ENCODE peak calls at places on chromosomes 5 and 9, in four cellular contexts. B is H9, N is H1, M is trophoblast cell. X is an unnamed sample.

GRCh38 chr5:40799248-40799647 is 1.1 kb upstream of the PRKAA1 start:
- DNase-seq in B (no peak), N (no peak), M (no peak), X (no peak)

GRCh38 chr5:180067986-180068385 is 3.6 kb downstream of the RNF130 start:
- DNase-seq in B (no peak), N (no peak), M (no peak), X (no peak)

GRCh38 chr5:86679529-86679928 is 61.8 kb downstream of the COX7C start:
- DNase-seq in B (no peak), N (no peak), M (no peak), X (peak)

GRCh38 chr9:82410306-82410705 is 421.7 kb downstream of the SPATA31D1 start:
- DNase-seq in B (no peak), N (no peak), M (peak), X (no peak)

GRCh38 chr9:5499889-5500398 is 10.4 kb upstream of the PDCD1LG2 start:
- DNase-seq in B (no peak), N (no peak), M (no peak), X (no peak)

GRCh38 chr5:88452820-88453219 is 184.2 kb upstream of the TMEM161B start:
- DNase-seq in B (no peak), N (no peak), M (no peak), X (no peak)

GRCh38 chr5:14745753-14746152 is 81.2 kb downstream of the OTULIN start:
- DNase-seq in B (no peak), N (no peak), M (no peak), X (no peak)

GRCh38 chr5:54882101-54882500 is 103.3 kb downstream of the ESM1 start:
- DNase-seq in B (no peak), N (no peak), M (no peak), X (no peak)

GRCh38 chr9:122202099-122202498 is 26.7 kb downstream of the LHX6 start:
- DNase-seq in B (no peak), N (no peak), M (no peak), X (no peak)

GRCh38 chr9:108078823-108079222 is 589.3 kb upstream of the KLF4 start:
- DNase-seq in B (no peak), N (no peak), M (no peak), X (no peak)

GRCh38 chr9:121735065-121735791 is 83.8 kb downstream of the DAB2IP start:
- DNase-seq in B (peak), N (peak), M (peak), X (no peak)

GRCh38 chr9:89810434-89810833 is 205.6 kb downstream of the GADD45G start:
- DNase-seq in B (no peak), N (no peak), M (no peak), X (no peak)

GRCh38 chr5:96741911-96742310 is 65.8 kb downstream of the ERAP1 start:
- DNase-seq in B (no peak), N (no peak), M (no peak), X (no peak)

GRCh38 chr9:2810424-2811075 is 33.3 kb downstream of the PUM3 start:
- DNase-seq in B (no peak), N (no peak), M (no peak), X (no peak)

GRCh38 chr5:69295088-69295754 is 37.4 kb downstream of the CCDC125 start:
- DNase-seq in B (no peak), N (no peak), M (peak), X (no peak)

GRCh38 chr5:71680510-71680909 is 38.6 kb upstream of the CARTPT start:
- DNase-seq in B (no peak), N (no peak), M (no peak), X (no peak)

GRCh38 chr5:133930061-133930823 is 38.2 kb downstream of the C5orf15 start:
- DNase-seq in B (no peak), N (no peak), M (no peak), X (no peak)

GRCh38 chr9:108779506-108779905 is 76.3 kb downstream of the ACTL7B start:
- DNase-seq in B (no peak), N (no peak), M (no peak), X (no peak)

GRCh38 chr9:108663381-108663876 is 192.4 kb downstream of the ACTL7B start:
- DNase-seq in B (no peak), N (no peak), M (no peak), X (no peak)

GRCh38 chr9:38067892-38068615 is 973 bp downstream of the SHB start:
- DNase-seq in B (no peak), N (no peak), M (no peak), X (no peak)

GRCh38 chr9:134822541-134822940 is 58.1 kb upstream of the FCN2 start:
- DNase-seq in B (no peak), N (no peak), M (no peak), X (no peak)

GRCh38 chr5:150989695-150990094 is 30.7 kb upstream of the GPX3 start:
- DNase-seq in B (peak), N (peak), M (no peak), X (no peak)

GRCh38 chr9:96137666-96138429 is 164.1 kb downstream of the HSD17B3 start:
- DNase-seq in B (no peak), N (no peak), M (no peak), X (no peak)

GRCh38 chr9:137147091-137147792 is 8.3 kb downstream of the GRIN1 start:
- DNase-seq in B (no peak), N (no peak), M (no peak), X (no peak)

GRCh38 chr5:122101636-122102285 is 23.7 kb upstream of the LOX start:
- DNase-seq in B (no peak), N (no peak), M (no peak), X (no peak)

GRCh38 chr5:107088907-107089306 is 581.8 kb downstream of the EFNA5 start:
- DNase-seq in B (no peak), N (no peak), M (no peak), X (no peak)

GRCh38 chr9:134868751-134869553 is 11.7 kb upstream of the FCN2 start:
- DNase-seq in B (peak), N (no peak), M (no peak), X (no peak)

GRCh38 chr5:158154226-158155005 is 295.5 kb upstream of the CLINT1 start:
- DNase-seq in B (no peak), N (no peak), M (no peak), X (no peak)

GRCh38 chr5:170863646-170864045 is 1.8 kb downstream of the RANBP17 start:
- DNase-seq in B (no peak), N (no peak), M (peak), X (no peak)

GRCh38 chr9:134451700-134452458 is 125.6 kb downstream of the RXRA start:
- DNase-seq in B (no peak), N (no peak), M (no peak), X (no peak)

GRCh38 chr5:90438100-90438499 is 28.5 kb upstream of the CETN3 start:
- DNase-seq in B (no peak), N (no peak), M (peak), X (no peak)

GRCh38 chr9:91933556-91934352 is 16.3 kb downstream of the ROR2 start:
- DNase-seq in B (no peak), N (no peak), M (no peak), X (no peak)

GRCh38 chr5:122392844-122393243 is 80.8 kb downstream of the SNCAIP start:
- DNase-seq in B (no peak), N (no peak), M (no peak), X (no peak)

GRCh38 chr5:78399115-78399514 is 38.7 kb downstream of the SCAMP1 start:
- DNase-seq in B (no peak), N (no peak), M (no peak), X (no peak)

GRCh38 chr5:157761690-157762611 is 18.4 kb downstream of the LSM11 start:
- DNase-seq in B (peak), N (no peak), M (peak), X (peak)

GRCh38 chr5:150895431-150896428 is 9.1 kb downstream of the ZNF300 start:
- DNase-seq in B (no peak), N (no peak), M (no peak), X (no peak)

GRCh38 chr9:88661759-88662158 is 126.8 kb downstream of the NXNL2 start:
- DNase-seq in B (no peak), N (no peak), M (no peak), X (no peak)

GRCh38 chr9:111731916-111732315 is 62.8 kb downstream of the SHOC1 start:
- DNase-seq in B (no peak), N (no peak), M (no peak), X (no peak)

GRCh38 chr9:111726949-111727348 is 65.5 kb downstream of the GNG10 start:
- DNase-seq in B (no peak), N (no peak), M (no peak), X (no peak)

GRCh38 chr9:111730937-111731567 is 63.7 kb downstream of the SHOC1 start:
- DNase-seq in B (no peak), N (no peak), M (peak), X (no peak)

GRCh38 chr9:111728143-111728542 is 66.6 kb downstream of the SHOC1 start:
- DNase-seq in B (no peak), N (no peak), M (no peak), X (no peak)

DNA sequence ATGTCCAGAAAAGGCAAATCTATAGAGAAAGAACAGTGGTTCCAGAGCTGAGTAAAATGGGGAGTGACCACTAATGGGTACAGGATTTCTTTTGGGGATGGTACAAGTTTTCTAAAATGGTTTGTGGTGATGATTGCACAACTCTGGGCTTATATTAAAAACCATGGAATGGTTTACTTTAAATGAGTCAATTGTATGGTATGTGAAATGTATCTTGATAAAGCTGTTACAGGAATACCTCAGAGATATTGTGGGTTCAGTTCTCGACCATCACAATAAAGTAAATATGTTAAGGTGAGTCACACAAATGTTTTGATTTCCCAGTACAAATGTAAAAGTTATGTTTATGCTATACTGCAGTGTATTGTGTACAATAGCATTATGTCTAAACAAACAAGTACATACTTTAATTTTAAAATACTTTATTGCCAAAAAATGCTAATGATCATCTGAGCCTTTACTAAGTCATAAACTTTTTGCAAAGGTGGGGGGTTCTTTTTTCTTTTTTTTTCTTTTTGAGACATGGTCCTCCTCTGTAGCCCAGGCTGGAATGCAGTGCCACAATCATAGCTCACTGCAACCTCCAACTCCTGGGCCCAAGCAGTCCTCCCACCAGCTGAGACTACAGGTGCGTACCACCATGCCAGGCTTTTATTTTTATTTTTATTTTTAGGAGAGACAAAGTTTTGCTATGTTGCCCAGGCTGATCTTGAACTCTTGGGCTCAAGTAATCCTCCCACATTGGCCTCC is 65.9 kb downstream of the SHOC1 start:
- DNase-seq in B (no peak), N (no peak), M (no peak), X (no peak)
- H2BK12ac ChIP-seq in B (no peak), N (no peak), M (no peak), X (no peak)

GRCh38 chr5:141155540-141156374 is 5.9 kb downstream of the PCDHB6 start:
- DNase-seq in B (peak), N (no peak), M (no peak), X (no peak)

GRCh38 chr5:141150993-141151325 is 1.1 kb downstream of the PCDHB6 start:
- DNase-seq in B (no peak), N (no peak), M (no peak), X (no peak)

GRCh38 chr5:141150215-141150992 is 547 bp downstream of the PCDHB6 start:
- DNase-seq in B (no peak), N (no peak), M (no peak), X (no peak)

DNA sequence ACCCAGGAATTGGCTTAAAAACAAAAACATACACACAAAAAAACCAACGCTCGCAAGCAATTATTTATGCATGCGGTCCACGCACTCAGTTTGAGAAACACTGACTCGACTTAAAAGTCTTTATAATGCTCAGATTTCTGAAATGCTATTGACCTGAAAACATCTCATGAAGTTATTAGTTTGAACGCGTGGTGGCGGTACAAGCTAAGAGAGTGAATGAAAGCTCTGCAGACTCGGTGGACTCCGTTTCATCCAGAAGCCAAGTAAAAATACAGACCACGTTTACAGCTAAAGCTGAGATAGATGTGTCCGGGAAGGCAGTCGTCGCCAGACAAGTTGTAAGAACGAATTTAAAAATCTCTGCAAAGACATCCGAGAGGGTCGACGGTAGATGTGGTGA is at the start of gene PCDHB6:
- DNase-seq in B (no peak), N (no peak), M (no peak), X (no peak)
- H2BK12ac ChIP-seq in B (no peak), N (no peak), M (no peak), X (no peak)

DNA sequence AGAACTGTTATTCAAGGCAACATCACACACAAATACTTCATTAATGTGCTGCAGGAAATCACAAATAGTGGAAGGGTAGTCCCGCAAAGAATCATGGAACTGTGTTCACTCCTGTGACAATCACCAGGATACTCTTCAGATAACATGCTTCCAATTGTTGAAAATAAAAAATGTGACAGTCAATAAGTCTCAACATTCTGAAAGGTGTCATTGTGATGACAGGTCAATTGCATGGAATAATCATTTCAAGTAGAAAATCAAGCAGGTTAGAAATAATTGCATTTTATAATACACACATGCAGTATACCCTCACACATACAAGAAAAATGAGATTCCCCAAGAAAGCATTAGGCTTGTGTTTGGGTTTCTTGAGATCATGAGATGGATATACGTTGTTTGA is 46.4 kb upstream of the ISL1 start:
- DNase-seq in B (no peak), N (no peak), M (no peak), X (no peak)
- H2BK12ac ChIP-seq in B (no peak), N (no peak), M (no peak), X (no peak)

GRCh38 chr9:12695474-12695873 is 2.3 kb downstream of the TYRP1 start:
- DNase-seq in B (no peak), N (no peak), M (no peak), X (no peak)
- H2BK12ac ChIP-seq in B (no peak), N (no peak), M (no peak), X (no peak)

DNA sequence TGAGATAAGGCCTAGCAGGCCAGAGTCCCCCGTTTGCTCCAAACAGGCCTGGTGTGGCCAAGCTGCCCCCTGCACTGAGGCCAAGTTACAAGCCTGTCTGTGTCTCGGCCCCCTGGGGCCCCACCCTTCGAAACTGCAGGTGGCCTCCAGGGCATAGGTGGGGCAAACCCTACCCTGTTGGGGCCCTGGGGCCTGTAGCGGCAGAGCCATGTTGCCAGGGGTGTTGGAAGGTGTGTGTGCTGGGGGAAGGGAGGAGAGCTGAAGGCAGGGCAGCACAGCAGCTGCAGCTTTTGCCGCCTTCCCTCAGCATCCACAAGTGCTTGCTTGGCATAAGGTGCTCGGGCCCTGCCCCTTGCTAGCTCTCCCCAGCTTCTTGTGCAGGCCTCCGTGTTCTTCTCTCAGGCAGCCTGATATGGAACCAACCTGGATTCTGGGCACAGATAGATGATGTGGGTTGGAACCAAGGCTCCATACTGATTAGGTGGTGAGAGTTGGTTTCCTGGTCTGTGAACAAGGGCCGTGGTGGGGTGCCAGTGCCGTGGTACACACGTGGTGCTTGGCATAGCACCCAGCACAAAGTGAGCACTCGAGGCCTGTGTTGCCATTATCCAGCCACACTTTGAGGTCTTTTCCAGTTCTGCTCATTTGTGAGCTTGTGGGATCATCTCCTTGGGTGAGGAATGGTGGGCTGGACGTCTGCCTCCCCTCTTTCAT is 12.6 kb downstream of the IRF1 start:
- DNase-seq in B (no peak), N (no peak), M (peak), X (no peak)
- H2BK12ac ChIP-seq in B (no peak), N (no peak), M (no peak), X (no peak)

DNA sequence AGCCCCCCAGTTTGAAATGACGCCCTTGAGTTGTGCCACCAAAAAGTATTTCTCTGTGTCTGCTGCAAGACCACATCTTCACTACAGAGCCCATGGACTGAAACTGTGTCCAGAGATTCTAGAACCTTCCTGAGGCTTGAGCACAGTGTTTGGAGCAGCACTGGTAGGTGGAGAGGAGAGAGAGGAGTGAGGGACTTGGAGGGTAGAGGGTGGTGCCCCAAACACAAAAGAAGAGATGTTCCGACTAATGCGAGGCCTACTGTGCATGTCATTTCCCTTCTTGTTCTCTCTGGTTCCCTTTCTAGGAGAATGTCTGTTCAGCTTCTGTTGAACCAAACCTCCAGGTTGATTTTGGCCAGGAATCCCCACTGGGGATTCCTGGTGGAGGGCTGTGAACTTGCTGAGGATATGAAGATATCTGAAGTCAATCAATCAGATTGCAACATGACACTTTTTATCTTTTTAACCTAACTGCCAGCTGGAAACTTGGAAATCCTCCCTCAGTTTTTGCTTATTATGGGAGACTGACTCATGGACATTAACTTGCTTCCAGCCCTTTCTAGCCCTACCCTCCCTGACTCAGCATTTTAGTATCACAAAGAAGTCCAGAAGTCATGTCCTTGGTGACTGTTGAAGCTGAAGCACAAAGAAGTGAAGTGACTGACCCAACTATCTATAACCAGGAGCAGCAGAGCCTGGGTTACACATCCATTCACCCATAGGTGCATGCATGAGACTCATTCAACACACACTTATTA is 154.5 kb downstream of the NR3C1 start:
- DNase-seq in B (no peak), N (no peak), M (no peak), X (no peak)
- H2BK12ac ChIP-seq in B (no peak), N (no peak), M (no peak), X (no peak)

GRCh38 chr5:53350991-53351770 is 129.2 kb upstream of the FST start:
- DNase-seq in B (no peak), N (no peak), M (no peak), X (no peak)
- H2BK12ac ChIP-seq in B (no peak), N (no peak), M (peak), X (no peak)

GRCh38 chr9:132946216-132946615 is 1.8 kb upstream of the TSC1 start:
- DNase-seq in B (no peak), N (no peak), M (no peak), X (no peak)

GRCh38 chr9:132948482-132949050 is 4.2 kb upstream of the TSC1 start:
- DNase-seq in B (no peak), N (no peak), M (no peak), X (no peak)

GRCh38 chr9:132946624-132947295 is 2.3 kb upstream of the TSC1 start:
- DNase-seq in B (peak), N (peak), M (no peak), X (peak)

GRCh38 chr9:132949709-132950108 is 5.3 kb upstream of the TSC1 start:
- DNase-seq in B (no peak), N (no peak), M (no peak), X (no peak)

GRCh38 chr9:132947751-132948150 is 3.3 kb upstream of the TSC1 start:
- DNase-seq in B (no peak), N (no peak), M (no peak), X (no peak)
- H2BK12ac ChIP-seq in B (no peak), N (no peak), M (no peak), X (no peak)

GRCh38 chr9:116308070-116308469 is 154.5 kb downstream of the PAPPA start:
- DNase-seq in B (no peak), N (no peak), M (no peak), X (no peak)
- H2BK12ac ChIP-seq in B (no peak), N (no peak), M (no peak), X (no peak)

GRCh38 chr9:99050292-99050911 is 54.5 kb upstream of the TGFBR1 start:
- DNase-seq in B (no peak), N (no peak), M (no peak), X (no peak)
- H2BK12ac ChIP-seq in B (no peak), N (no peak), M (no peak), X (no peak)

X was measured in neuronal stem cell.